ENCODE peak calls at places on chromosomes 12 and 14, in five cellular contexts. One of them, this sample, is unnamed.

GRCh38 chr12:9673404-9674225 is 4.1 kb downstream of the CLEC2D start:
- DNase-seq in astrocyte: peak
- DNase-seq in RWPE1: peak
- DNase-seq in HFFc6: peak
- DNase-seq in AG04450: peak
- DNase-seq in this sample: peak

GRCh38 chr12:9868271-9868815 is 811 bp downstream of the CLEC2B start:
- DNase-seq in astrocyte: no peak
- DNase-seq in RWPE1: no peak
- DNase-seq in HFFc6: no peak
- DNase-seq in AG04450: no peak
- DNase-seq in this sample: no peak

GRCh38 chr12:22974865-22975264 is 349.9 kb downstream of the ETNK1 start:
- DNase-seq in astrocyte: peak
- DNase-seq in RWPE1: peak
- DNase-seq in HFFc6: peak
- DNase-seq in AG04450: peak
- DNase-seq in this sample: peak

GRCh38 chr12:13135336-13136178 is 32.1 kb upstream of the GSG1 start:
- DNase-seq in astrocyte: peak
- DNase-seq in RWPE1: peak
- DNase-seq in HFFc6: peak
- DNase-seq in AG04450: peak
- DNase-seq in this sample: peak

GRCh38 chr12:65734226-65734625 is 90.1 kb upstream of the HMGA2 start:
- DNase-seq in astrocyte: no peak
- DNase-seq in RWPE1: no peak
- DNase-seq in HFFc6: no peak
- DNase-seq in AG04450: no peak
- DNase-seq in this sample: no peak

GRCh38 chr12:1594045-1594294 is 411 bp downstream of the FBXL14 start:
- DNase-seq in astrocyte: no peak
- DNase-seq in RWPE1: peak
- DNase-seq in HFFc6: peak
- DNase-seq in AG04450: no peak
- DNase-seq in this sample: peak

GRCh38 chr12:65720739-65721138 is 103.5 kb upstream of the HMGA2 start:
- DNase-seq in astrocyte: peak
- DNase-seq in RWPE1: no peak
- DNase-seq in HFFc6: no peak
- DNase-seq in AG04450: no peak
- DNase-seq in this sample: peak

GRCh38 chr12:112823582-112824149 is 32.1 kb downstream of the RPH3A start:
- DNase-seq in astrocyte: no peak
- DNase-seq in RWPE1: no peak
- DNase-seq in HFFc6: no peak
- DNase-seq in AG04450: no peak
- DNase-seq in this sample: no peak

GRCh38 chr14:29144598-29144997 is 378.0 kb downstream of the FOXG1 start:
- DNase-seq in astrocyte: peak
- DNase-seq in RWPE1: peak
- DNase-seq in HFFc6: peak
- DNase-seq in AG04450: peak
- DNase-seq in this sample: peak

GRCh38 chr12:45587877-45588530 is 141.5 kb upstream of the ARID2 start:
- DNase-seq in astrocyte: no peak
- DNase-seq in RWPE1: no peak
- DNase-seq in HFFc6: no peak
- DNase-seq in AG04450: no peak
- DNase-seq in this sample: no peak

GRCh38 chr14:94945615-94946014 is 175.7 kb upstream of the GSC start:
- DNase-seq in astrocyte: no peak
- DNase-seq in RWPE1: no peak
- DNase-seq in HFFc6: no peak
- DNase-seq in AG04450: no peak
- DNase-seq in this sample: no peak

GRCh38 chr12:103647267-103647666 is 60.2 kb downstream of the STAB2 start:
- DNase-seq in astrocyte: peak
- DNase-seq in RWPE1: peak
- DNase-seq in HFFc6: peak
- DNase-seq in AG04450: no peak
- DNase-seq in this sample: peak

GRCh38 chr12:95634622-95635621 is 83.6 kb upstream of the USP44 start:
- DNase-seq in astrocyte: peak
- DNase-seq in RWPE1: no peak
- DNase-seq in HFFc6: no peak
- DNase-seq in AG04450: peak
- DNase-seq in this sample: no peak

GRCh38 chr12:117590386-117590785 is 229.0 kb upstream of the NOS1 start:
- DNase-seq in astrocyte: no peak
- DNase-seq in RWPE1: no peak
- DNase-seq in HFFc6: no peak
- DNase-seq in AG04450: no peak
- DNase-seq in this sample: no peak

GRCh38 chr12:117594481-117594880 is 233.1 kb upstream of the NOS1 start:
- DNase-seq in astrocyte: no peak
- DNase-seq in RWPE1: no peak
- DNase-seq in HFFc6: no peak
- DNase-seq in AG04450: no peak
- DNase-seq in this sample: no peak

GRCh38 chr12:117595751-117596150 is 234.3 kb upstream of the NOS1 start:
- DNase-seq in astrocyte: no peak
- DNase-seq in RWPE1: no peak
- DNase-seq in HFFc6: no peak
- DNase-seq in AG04450: no peak
- DNase-seq in this sample: no peak

GRCh38 chr12:117587646-117588287 is 226.3 kb upstream of the NOS1 start:
- DNase-seq in astrocyte: no peak
- DNase-seq in RWPE1: peak
- DNase-seq in HFFc6: no peak
- DNase-seq in AG04450: no peak
- DNase-seq in this sample: peak

GRCh38 chr12:117590999-117591398 is 229.6 kb upstream of the NOS1 start:
- DNase-seq in astrocyte: no peak
- DNase-seq in RWPE1: no peak
- DNase-seq in HFFc6: no peak
- DNase-seq in AG04450: no peak
- DNase-seq in this sample: no peak
- TF ChIP-seq CTCF in astrocyte: no peak
- TF ChIP-seq CTCF in RWPE1: no peak
- TF ChIP-seq CTCF in HFFc6: no peak
- TF ChIP-seq CTCF in AG04450: no peak
- TF ChIP-seq CTCF in this sample: no peak

GRCh38 chr12:24991209-24992049 is 42.5 kb upstream of the BCAT1 start:
- DNase-seq in astrocyte: peak
- DNase-seq in RWPE1: peak
- DNase-seq in HFFc6: peak
- DNase-seq in AG04450: peak
- DNase-seq in this sample: peak
- TF ChIP-seq CTCF in astrocyte: peak
- TF ChIP-seq CTCF in RWPE1: no peak
- TF ChIP-seq CTCF in HFFc6: peak
- TF ChIP-seq CTCF in AG04450: peak
- TF ChIP-seq CTCF in this sample: peak

GRCh38 chr12:56377310-56377988 is 14.8 kb upstream of the APOF start:
- DNase-seq in astrocyte: no peak
- DNase-seq in RWPE1: peak
- DNase-seq in HFFc6: peak
- DNase-seq in AG04450: no peak
- DNase-seq in this sample: no peak
- TF ChIP-seq CTCF in astrocyte: peak
- TF ChIP-seq CTCF in RWPE1: no peak
- TF ChIP-seq CTCF in HFFc6: peak
- TF ChIP-seq CTCF in AG04450: no peak
- TF ChIP-seq CTCF in this sample: no peak

GRCh38 chr12:40202095-40203059 is 22.4 kb upstream of the LRRK2 start:
- DNase-seq in astrocyte: no peak
- DNase-seq in RWPE1: no peak
- DNase-seq in HFFc6: no peak
- DNase-seq in AG04450: no peak
- DNase-seq in this sample: no peak

GRCh38 chr12:40204337-40204736 is 20.5 kb upstream of the LRRK2 start:
- DNase-seq in astrocyte: no peak
- DNase-seq in RWPE1: no peak
- DNase-seq in HFFc6: no peak
- DNase-seq in AG04450: no peak
- DNase-seq in this sample: no peak

GRCh38 chr12:40203060-40203430 is 21.8 kb upstream of the LRRK2 start:
- DNase-seq in astrocyte: no peak
- DNase-seq in RWPE1: no peak
- DNase-seq in HFFc6: no peak
- DNase-seq in AG04450: no peak
- DNase-seq in this sample: no peak

GRCh38 chr12:40197590-40197989 is 27.2 kb upstream of the LRRK2 start:
- DNase-seq in astrocyte: no peak
- DNase-seq in RWPE1: no peak
- DNase-seq in HFFc6: no peak
- DNase-seq in AG04450: no peak
- DNase-seq in this sample: no peak

DNA sequence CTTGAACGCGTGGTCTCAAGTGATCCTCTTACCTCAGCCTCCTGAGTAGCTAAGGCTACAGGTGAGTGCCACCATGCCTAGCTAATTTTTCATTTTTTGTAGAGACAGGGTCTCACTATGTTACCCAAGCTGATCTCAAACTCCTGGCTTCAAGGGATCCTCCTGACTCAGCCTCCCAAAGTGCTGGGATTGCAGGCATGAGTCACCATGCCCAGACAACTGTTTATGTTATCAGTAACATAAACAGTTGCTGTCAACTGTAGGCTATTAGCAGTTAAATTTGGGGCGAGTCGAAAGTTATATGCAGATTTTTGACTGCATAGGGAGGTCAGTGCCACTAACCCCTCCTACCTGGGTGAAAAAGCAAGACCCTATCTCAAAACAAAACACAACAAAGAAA is 26.2 kb upstream of the LRRK2 start:
- DNase-seq in astrocyte: no peak
- DNase-seq in RWPE1: no peak
- DNase-seq in HFFc6: no peak
- DNase-seq in AG04450: no peak
- DNase-seq in this sample: no peak
- TF ChIP-seq CTCF in astrocyte: no peak
- TF ChIP-seq CTCF in RWPE1: no peak
- TF ChIP-seq CTCF in HFFc6: no peak
- TF ChIP-seq CTCF in AG04450: no peak
- TF ChIP-seq CTCF in this sample: no peak

DNA sequence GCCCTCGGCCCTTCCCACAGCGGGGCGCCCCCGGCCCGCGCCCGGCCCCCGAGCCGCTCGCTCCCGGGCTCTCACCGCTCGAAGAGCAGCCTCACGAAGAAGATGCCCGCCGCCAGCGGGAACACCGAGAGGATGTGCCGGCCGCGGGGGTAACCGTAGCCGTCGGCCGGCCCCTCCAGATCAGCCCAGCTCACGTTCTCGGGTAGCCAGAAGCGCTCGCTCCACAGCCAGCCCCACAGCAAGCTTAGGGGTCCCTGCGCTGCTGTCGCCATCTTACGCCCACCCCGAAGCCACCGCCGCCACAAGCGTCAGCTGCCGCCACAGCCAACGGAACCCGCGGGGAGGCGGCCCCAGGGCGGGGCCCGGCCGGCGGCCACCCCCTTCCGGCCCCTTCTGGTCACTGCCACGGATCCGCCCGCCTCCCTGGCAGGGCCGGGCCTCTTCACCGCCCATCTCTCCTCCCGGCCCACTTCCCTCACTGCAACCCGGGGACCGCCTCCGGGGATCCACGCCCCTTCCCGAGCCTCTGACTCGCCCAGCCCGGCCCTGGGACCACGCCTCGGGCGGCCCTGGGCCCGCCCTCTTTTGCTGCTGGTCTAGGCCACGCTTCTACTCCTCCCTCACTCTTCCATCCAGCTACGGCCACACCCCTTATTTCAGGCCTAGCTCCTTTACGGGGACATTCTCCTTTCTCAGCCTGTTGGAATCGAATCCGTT is at the start of gene CERS5:
- DNase-seq in astrocyte: peak
- DNase-seq in RWPE1: peak
- DNase-seq in HFFc6: peak
- DNase-seq in AG04450: peak
- DNase-seq in this sample: peak
- TF ChIP-seq CTCF in astrocyte: no peak
- TF ChIP-seq CTCF in RWPE1: no peak
- TF ChIP-seq CTCF in HFFc6: peak
- TF ChIP-seq CTCF in AG04450: no peak
- TF ChIP-seq CTCF in this sample: no peak

This sample was measured in AG10803.